ENCODE peak calls at places on chromosomes 12 and 14, in six cellular contexts. F, N, W, U, V and D are unnamed samples.

GRCh38 chr14:38282941-38283340 is 27.0 kb upstream of the CLEC14A start:
- DNase-seq in F (no peak), N (no peak), W (no peak), U (no peak), V (no peak), D (no peak)

GRCh38 chr12:132385375-132385774 is 56.0 kb upstream of the GALNT9 start:
- DNase-seq in F (no peak), N (no peak), W (no peak), U (no peak), V (no peak), D (no peak)

GRCh38 chr14:39366460-39367386 is 65.5 kb downstream of the FBXO33 start:
- DNase-seq in F (no peak), N (no peak), W (no peak), U (no peak), V (no peak), D (no peak)

GRCh38 chr14:28707814-28708213 is 58.8 kb upstream of the FOXG1 start:
- DNase-seq in F (no peak), N (no peak), W (peak; percentile 79), U (no peak), V (no peak), D (no peak)

GRCh38 chr12:77401480-77402105 is 336.2 kb upstream of the E2F7 start:
- DNase-seq in F (no peak), N (no peak), W (no peak), U (peak; percentile 13), V (no peak), D (no peak)

GRCh38 chr14:68638056-68638816 is 154.6 kb downstream of the ZFP36L1 start:
- DNase-seq in F (no peak), N (no peak), W (no peak), U (no peak), V (no peak), D (no peak)

GRCh38 chr12:24911284-24911791 is 37.6 kb downstream of the BCAT1 start:
- DNase-seq in F (no peak), N (peak; percentile 64), W (peak; percentile 93), U (peak; percentile 80), V (no peak), D (peak; percentile 82)

GRCh38 chr12:105912911-105913514 is 225.7 kb downstream of the NUAK1 start:
- DNase-seq in F (no peak), N (no peak), W (no peak), U (no peak), V (no peak), D (no peak)

GRCh38 chr12:6824962-6825381 is 3.2 kb upstream of the P3H3 start:
- DNase-seq in F (no peak), N (no peak), W (peak; percentile 43), U (peak; percentile 46), V (no peak), D (no peak)

GRCh38 chr14:70654609-70655008 is 12.9 kb downstream of the TTC9 start:
- DNase-seq in F (no peak), N (no peak), W (no peak), U (no peak), V (peak; percentile 30), D (no peak)